ENCODE peak calls at places on chromosomes 12 and 14, in six cellular contexts. N, O, A, J, K and G are unnamed samples.
A peak's percentile ranks its signal among the peaks of the same experiment; 100 is the strongest.

GRCh38 chr12:19298837-19299605 is 140.3 kb upstream of the AEBP2 start:
- DNase-seq in K (no peak), N (no peak), J (no peak), O (no peak), A (no peak), G (no peak)

GRCh38 chr14:77044776-77045569 is 16.5 kb upstream of the IRF2BPL start:
- DNase-seq in J (peak; percentile 59), N (no peak), O (no peak), A (no peak), K (no peak), G (no peak)

GRCh38 chr14:58535084-58535483 is 102.7 kb upstream of the DACT1 start:
- DNase-seq in O (no peak), J (no peak), K (no peak), A (no peak), N (no peak), G (no peak)

GRCh38 chr14:30874120-30874998 is at the start of gene COCH:
- DNase-seq in N (no peak), J (no peak), K (peak; percentile 64), O (peak; percentile 56), A (no peak), G (no peak)

GRCh38 chr14:102602421-102603292 is 10.2 kb downstream of the RCOR1 start:
- DNase-seq in N (no peak), A (no peak), O (no peak), J (no peak), K (no peak), G (no peak)

GRCh38 chr14:88470542-88471440 is 84.0 kb downstream of the PTPN21 start:
- DNase-seq in N (no peak), K (no peak), A (no peak), O (no peak), J (no peak), G (no peak)

GRCh38 chr12:65229441-65229840 is 49.0 kb upstream of the MSRB3 start:
- DNase-seq in K (no peak), N (peak; percentile 69), J (no peak), A (no peak), O (no peak), G (no peak)

GRCh38 chr12:67698711-67699603 is 50.4 kb downstream of the DYRK2 start:
- DNase-seq in N (no peak), J (no peak), O (no peak), A (no peak), K (no peak), G (peak; percentile 54)

GRCh38 chr12:76025601-76026575 is 5.7 kb downstream of the PHLDA1 start:
- DNase-seq in O (no peak), A (no peak), N (no peak), K (no peak), J (no peak), G (no peak)

GRCh38 chr12:94326727-94327126 is 132.9 kb downstream of the CEP83 start:
- DNase-seq in O (no peak), K (no peak), A (no peak), J (no peak), N (peak; percentile 4), G (no peak)

GRCh38 chr12:45893240-45893639 is 97.1 kb downstream of the SCAF11 start:
- DNase-seq in J (no peak), K (no peak), N (peak; percentile 10), A (no peak), O (peak; percentile 18), G (no peak)

GRCh38 chr14:53982546-53982945 is 25.9 kb upstream of the BMP4 start:
- DNase-seq in N (no peak), K (no peak), A (no peak), J (no peak), O (no peak), G (no peak)

GRCh38 chr14:105846312-105846711 is 319.9 kb downstream of the TMEM121 start:
- DNase-seq in J (no peak), O (no peak), A (no peak), K (no peak), N (no peak), G (no peak)

GRCh38 chr12:42862055-42862454 is 272.5 kb upstream of the PRICKLE1 start:
- DNase-seq in K (no peak), O (no peak), J (no peak), A (no peak), N (no peak), G (no peak)

GRCh38 chr14:101201535-101202125 is 298.1 kb upstream of the RTL1 start:
- DNase-seq in K (no peak), N (no peak), O (no peak), J (no peak), A (peak; percentile 40), G (no peak)

GRCh38 chr12:79426121-79426520 is 264.6 kb downstream of the PAWR start:
- DNase-seq in O (no peak), K (no peak), A (no peak), N (no peak), J (no peak), G (no peak)

GRCh38 chr12:58148976-58149375 is 207.6 kb downstream of the ATP23 start:
- DNase-seq in J (no peak), K (no peak), N (no peak), A (no peak), O (no peak), G (no peak)

GRCh38 chr12:59861635-59862034 is 265.8 kb downstream of the SLC16A7 start:
- DNase-seq in O (no peak), K (no peak), J (no peak), N (no peak), A (no peak), G (no peak)

GRCh38 chr14:20644520-20644919 is 3.0 kb upstream of the OR6S1 start:
- DNase-seq in N (no peak), O (no peak), K (no peak), A (no peak), J (no peak), G (no peak)

GRCh38 chr12:34393821-34394150 is 371.5 kb downstream of the ALG10 start:
- DNase-seq in K (no peak), N (no peak), J (no peak), O (no peak), A (peak; percentile 28), G (no peak)

GRCh38 chr12:103924761-103925641 is 5.2 kb upstream of the HSP90B1 start:
- DNase-seq in A (no peak), J (no peak), K (no peak), O (no peak), N (peak; percentile 56), G (no peak)

GRCh38 chr14:31990183-31990862 is 86.8 kb upstream of the ARHGAP5 start:
- DNase-seq in K (no peak), J (no peak), O (no peak), A (no peak), N (no peak), G (no peak)

GRCh38 chr12:131226345-131227265 is 272.9 kb downstream of the ADGRD1 start:
- DNase-seq in J (no peak), O (no peak), A (no peak), N (no peak), K (no peak), G (no peak)
- TF ChIP-seq CTCF in J (no peak), O (no peak), A (no peak), N (no peak), K (no peak), G (no peak)

GRCh38 chr12:8629486-8630033 is 16.9 kb upstream of the AICDA start:
- DNase-seq in A (no peak), O (no peak), J (no peak), N (peak; percentile 5), K (no peak), G (no peak)

GRCh38 chr12:8630131-8630530 is 17.5 kb upstream of the AICDA start:
- DNase-seq in K (no peak), O (no peak), N (no peak), J (no peak), A (no peak), G (no peak)

DNA sequence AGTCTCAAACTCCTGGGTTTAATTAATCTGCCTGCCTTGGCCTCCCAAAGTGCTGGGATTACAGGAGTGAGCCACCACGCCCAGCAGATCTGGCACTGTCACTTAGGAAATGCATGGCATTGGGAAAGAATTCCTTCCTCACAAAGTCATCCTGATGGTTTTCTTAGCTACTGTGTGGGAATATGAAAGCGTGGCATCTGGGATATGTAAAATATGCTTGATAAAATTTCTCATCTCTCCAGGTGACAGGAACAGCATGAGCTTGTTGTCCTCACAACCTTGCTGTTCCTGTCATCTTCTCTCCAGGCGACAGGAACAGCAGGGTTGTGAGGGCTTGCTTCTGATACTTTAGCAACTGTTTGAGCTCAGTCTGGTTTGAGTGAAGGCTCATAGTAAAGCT is 16.1 kb upstream of the AICDA start:
- DNase-seq in O (no peak), A (no peak), K (no peak), N (no peak), J (no peak), G (no peak)
- TF ChIP-seq CTCF in O (no peak), A (no peak), K (no peak), N (no peak), J (no peak), G (no peak)

GRCh38 chr14:72744416-72745120 is 149.3 kb downstream of the DPF3 start:
- DNase-seq in A (no peak), O (no peak), N (no peak), J (peak; percentile 21), K (no peak), G (no peak)

GRCh38 chr14:72747652-72748051 is 146.2 kb downstream of the DPF3 start:
- DNase-seq in A (no peak), N (no peak), J (peak; percentile 3), K (no peak), O (no peak), G (no peak)

GRCh38 chr14:72745546-72745945 is 148.4 kb downstream of the DPF3 start:
- DNase-seq in J (no peak), O (no peak), N (no peak), K (no peak), A (no peak), G (no peak)

GRCh38 chr14:72743626-72744025 is 150.3 kb downstream of the DPF3 start:
- DNase-seq in N (no peak), J (peak; percentile 18), O (no peak), A (no peak), K (no peak), G (no peak)

DNA sequence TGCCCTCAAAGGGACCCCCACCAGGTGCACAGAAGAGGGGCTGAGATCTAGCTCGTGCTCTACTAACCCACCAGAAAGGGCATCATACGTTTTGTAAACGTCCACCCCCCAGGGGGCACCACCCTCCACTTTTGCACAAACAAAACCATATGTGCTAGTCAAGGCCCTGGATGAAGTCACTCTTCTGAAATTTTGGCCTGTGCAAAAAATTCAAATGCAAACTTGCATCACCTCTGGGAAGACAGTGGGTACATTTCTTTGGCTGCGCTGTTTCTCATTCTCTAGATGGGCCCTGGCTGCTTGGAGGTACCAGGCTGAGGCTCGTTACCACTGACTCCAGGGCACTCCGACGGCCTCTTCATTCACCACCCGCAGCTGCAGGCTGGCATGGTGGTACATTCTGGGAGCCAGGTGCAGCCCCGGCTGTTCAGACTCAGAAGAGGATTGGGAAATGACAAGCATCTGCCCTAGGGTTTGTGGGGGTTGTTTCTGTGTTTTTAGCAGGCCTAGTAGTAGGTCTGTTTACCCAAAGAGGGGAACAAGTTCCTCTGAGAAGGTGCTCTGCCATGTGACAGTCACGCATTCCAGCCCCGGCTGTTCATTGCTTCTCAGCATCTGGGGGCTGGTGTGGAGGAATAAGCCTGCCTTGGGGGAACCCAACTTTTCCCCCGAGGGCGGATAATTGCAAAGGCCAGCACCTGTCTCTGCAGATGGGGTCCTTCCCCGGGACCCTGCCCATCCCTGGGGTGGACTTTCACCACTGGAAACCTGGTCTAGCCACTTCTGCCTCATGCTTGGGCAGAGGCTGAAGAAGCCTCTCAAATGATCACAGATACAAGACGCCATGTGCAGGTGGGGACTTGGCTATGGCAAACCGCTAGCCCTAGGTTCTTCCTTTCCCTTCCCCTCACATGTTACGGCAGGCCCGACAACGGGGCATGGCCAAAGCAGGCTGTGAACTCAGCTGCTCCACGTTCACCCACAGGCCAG is 147.6 kb downstream of the DPF3 start:
- DNase-seq in N (peak; percentile 40), K (no peak), J (peak; percentile 24), O (no peak), A (no peak), G (no peak)
- TF ChIP-seq CTCF in N (peak; percentile 34), K (no peak), J (no peak), O (no peak), A (peak; percentile 31), G (no peak)

GRCh38 chr12:100827901-100828520 is 33.4 kb downstream of the ANO4 start:
- DNase-seq in N (no peak), A (no peak), J (no peak), O (peak; percentile 1), K (no peak), G (no peak)
- TF ChIP-seq CTCF in N (peak; percentile 71), A (peak; percentile 37), J (no peak), O (peak; percentile 80), K (peak; percentile 76), G (no peak)